ENCODE peak calls at places on chromosomes 16 and 17, in four cellular contexts. One of them, this sample, is unnamed.

GRCh38 chr16:13291934-13292333 is 390.5 kb downstream of the SHISA9 start:
- DNase-seq in fibroblast of lung: no peak
- DNase-seq in hepatocyte: peak
- DNase-seq in MM.1S: no peak
- DNase-seq in this sample: no peak

GRCh38 chr17:44105483-44105882 is 18.0 kb downstream of the HDAC5 start:
- DNase-seq in fibroblast of lung: no peak
- DNase-seq in hepatocyte: no peak
- DNase-seq in MM.1S: no peak
- DNase-seq in this sample: no peak

GRCh38 chr17:51722994-51723393 is 435.5 kb downstream of the CA10 start:
- DNase-seq in hepatocyte: no peak
- DNase-seq in MM.1S: no peak
- DNase-seq in fibroblast of lung: peak
- DNase-seq in this sample: no peak

GRCh38 chr17:21030375-21030774 is 12.4 kb downstream of the USP22 start:
- DNase-seq in MM.1S: no peak
- DNase-seq in hepatocyte: no peak
- DNase-seq in fibroblast of lung: no peak
- DNase-seq in this sample: no peak

GRCh38 chr17:39486242-39486641 is 25.0 kb downstream of the CDK12 start:
- DNase-seq in MM.1S: no peak
- DNase-seq in fibroblast of lung: peak
- DNase-seq in hepatocyte: peak
- DNase-seq in this sample: no peak

GRCh38 chr17:67139784-67140665 is 95.7 kb downstream of the CACNG1 start:
- DNase-seq in hepatocyte: no peak
- DNase-seq in fibroblast of lung: peak
- DNase-seq in MM.1S: no peak
- DNase-seq in this sample: peak

GRCh38 chr16:17173134-17173729 is 297.5 kb downstream of the XYLT1 start:
- DNase-seq in hepatocyte: peak
- DNase-seq in MM.1S: no peak
- DNase-seq in fibroblast of lung: peak
- DNase-seq in this sample: no peak

GRCh38 chr16:55502801-55503366 is 6.0 kb upstream of the LPCAT2 start:
- DNase-seq in hepatocyte: peak
- DNase-seq in MM.1S: no peak
- DNase-seq in fibroblast of lung: peak
- DNase-seq in this sample: no peak

GRCh38 chr17:31561469-31562412 is 170.3 kb downstream of the RAB11FIP4 start:
- DNase-seq in hepatocyte: peak
- DNase-seq in MM.1S: no peak
- DNase-seq in fibroblast of lung: peak
- DNase-seq in this sample: no peak

GRCh38 chr16:27264151-27264550 is 4.4 kb downstream of the NSMCE1 start:
- DNase-seq in hepatocyte: no peak
- DNase-seq in MM.1S: no peak
- DNase-seq in fibroblast of lung: peak
- DNase-seq in this sample: no peak

GRCh38 chr17:33667052-33667509 is 374.0 kb upstream of the ASIC2 start:
- DNase-seq in hepatocyte: no peak
- DNase-seq in fibroblast of lung: no peak
- DNase-seq in MM.1S: peak
- DNase-seq in this sample: no peak

GRCh38 chr17:74779948-74780400 is 3.8 kb upstream of the NAT9 start:
- DNase-seq in MM.1S: no peak
- DNase-seq in fibroblast of lung: no peak
- DNase-seq in hepatocyte: no peak
- DNase-seq in this sample: no peak

GRCh38 chr17:71828182-71828596 is 292.6 kb upstream of the SOX9 start:
- DNase-seq in fibroblast of lung: peak
- DNase-seq in hepatocyte: no peak
- DNase-seq in MM.1S: no peak
- DNase-seq in this sample: peak

GRCh38 chr16:65068151-65068740 is 53.6 kb downstream of the CDH11 start:
- DNase-seq in MM.1S: no peak
- DNase-seq in fibroblast of lung: peak
- DNase-seq in hepatocyte: no peak
- DNase-seq in this sample: peak

GRCh38 chr17:63450551-63450950 is 4.4 kb upstream of the CYB561 start:
- DNase-seq in MM.1S: no peak
- DNase-seq in fibroblast of lung: peak
- DNase-seq in hepatocyte: no peak
- DNase-seq in this sample: no peak

GRCh38 chr16:67399749-67400704 is 6.7 kb upstream of the TPPP3 start:
- DNase-seq in MM.1S: no peak
- DNase-seq in fibroblast of lung: no peak
- DNase-seq in hepatocyte: no peak
- DNase-seq in this sample: no peak

GRCh38 chr17:79627766-79628690 is 17.2 kb upstream of the RBFOX3 start:
- DNase-seq in hepatocyte: no peak
- DNase-seq in MM.1S: no peak
- DNase-seq in fibroblast of lung: no peak
- DNase-seq in this sample: no peak

GRCh38 chr17:76542566-76542971 is 2.7 kb downstream of the PRCD start:
- DNase-seq in MM.1S: no peak
- DNase-seq in hepatocyte: no peak
- DNase-seq in fibroblast of lung: no peak
- DNase-seq in this sample: no peak

GRCh38 chr16:22353188-22353919 is 21.1 kb downstream of the CDR2 start:
- DNase-seq in hepatocyte: peak
- DNase-seq in MM.1S: no peak
- DNase-seq in fibroblast of lung: peak
- DNase-seq in this sample: peak

GRCh38 chr17:78432929-78433727 is 54.7 kb downstream of the PGS1 start:
- DNase-seq in fibroblast of lung: no peak
- DNase-seq in hepatocyte: no peak
- DNase-seq in MM.1S: no peak
- DNase-seq in this sample: no peak

GRCh38 chr17:78231991-78232759 is 744 bp downstream of the TMEM235 start:
- DNase-seq in MM.1S: no peak
- DNase-seq in hepatocyte: peak
- DNase-seq in fibroblast of lung: no peak
- DNase-seq in this sample: no peak

GRCh38 chr17:56023851-56024250 is 129.4 kb upstream of the ANKFN1 start:
- DNase-seq in fibroblast of lung: no peak
- DNase-seq in hepatocyte: no peak
- DNase-seq in MM.1S: peak
- DNase-seq in this sample: no peak

GRCh38 chr17:32747856-32748255 is 129.1 kb downstream of the MYO1D start:
- DNase-seq in MM.1S: no peak
- DNase-seq in hepatocyte: no peak
- DNase-seq in fibroblast of lung: no peak
- DNase-seq in this sample: no peak

GRCh38 chr16:75074920-75075687 is 41.5 kb downstream of the LDHD start:
- DNase-seq in MM.1S: peak
- DNase-seq in hepatocyte: no peak
- DNase-seq in fibroblast of lung: no peak
- DNase-seq in this sample: no peak

GRCh38 chr17:72778161-72779151 is 314.0 kb downstream of the SLC39A11 start:
- DNase-seq in MM.1S: no peak
- DNase-seq in hepatocyte: no peak
- DNase-seq in fibroblast of lung: no peak
- DNase-seq in this sample: no peak

GRCh38 chr16:75424096-75424762 is 9.1 kb downstream of the CFDP1 start:
- DNase-seq in hepatocyte: peak
- DNase-seq in MM.1S: no peak
- DNase-seq in fibroblast of lung: peak
- DNase-seq in this sample: no peak

GRCh38 chr16:27424772-27425498 is 23.0 kb downstream of the IL21R start:
- DNase-seq in MM.1S: no peak
- DNase-seq in hepatocyte: no peak
- DNase-seq in fibroblast of lung: no peak
- DNase-seq in this sample: no peak

GRCh38 chr16:73365010-73365409 is 317.1 kb upstream of the ZFHX3 start:
- DNase-seq in fibroblast of lung: peak
- DNase-seq in MM.1S: no peak
- DNase-seq in hepatocyte: peak
- DNase-seq in this sample: peak

DNA sequence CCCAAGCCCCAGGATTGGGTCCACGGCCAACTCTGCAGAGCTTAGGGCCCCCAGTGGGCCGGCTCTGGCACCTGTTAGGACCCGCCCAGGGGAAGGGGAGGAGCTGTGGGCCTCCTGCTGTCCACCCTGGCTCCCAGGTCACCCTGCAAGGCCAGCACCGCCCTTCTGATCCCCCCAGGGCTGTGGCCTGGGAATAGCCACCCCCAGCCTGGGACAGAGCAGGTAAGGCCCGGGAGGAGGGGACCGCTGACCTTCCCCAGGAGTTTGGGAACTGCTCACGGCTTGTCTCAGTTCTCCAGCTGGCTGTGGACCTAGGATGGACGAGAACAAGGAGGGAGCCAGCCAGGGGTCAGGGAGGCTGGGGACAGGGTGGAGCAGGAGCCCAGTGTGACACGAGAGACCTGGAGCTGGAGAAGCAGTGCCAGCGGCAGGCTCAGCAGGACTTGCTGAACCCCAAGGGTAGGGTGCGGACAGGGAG is 39.4 kb upstream of the SLC38A10 start:
- DNase-seq in MM.1S: no peak
- DNase-seq in fibroblast of lung: no peak
- DNase-seq in hepatocyte: no peak
- DNase-seq in this sample: no peak
- H3K27ac ChIP-seq in MM.1S: no peak
- H3K27ac ChIP-seq in fibroblast of lung: no peak
- H3K27ac ChIP-seq in hepatocyte: no peak
- H3K27ac ChIP-seq in this sample: no peak

DNA sequence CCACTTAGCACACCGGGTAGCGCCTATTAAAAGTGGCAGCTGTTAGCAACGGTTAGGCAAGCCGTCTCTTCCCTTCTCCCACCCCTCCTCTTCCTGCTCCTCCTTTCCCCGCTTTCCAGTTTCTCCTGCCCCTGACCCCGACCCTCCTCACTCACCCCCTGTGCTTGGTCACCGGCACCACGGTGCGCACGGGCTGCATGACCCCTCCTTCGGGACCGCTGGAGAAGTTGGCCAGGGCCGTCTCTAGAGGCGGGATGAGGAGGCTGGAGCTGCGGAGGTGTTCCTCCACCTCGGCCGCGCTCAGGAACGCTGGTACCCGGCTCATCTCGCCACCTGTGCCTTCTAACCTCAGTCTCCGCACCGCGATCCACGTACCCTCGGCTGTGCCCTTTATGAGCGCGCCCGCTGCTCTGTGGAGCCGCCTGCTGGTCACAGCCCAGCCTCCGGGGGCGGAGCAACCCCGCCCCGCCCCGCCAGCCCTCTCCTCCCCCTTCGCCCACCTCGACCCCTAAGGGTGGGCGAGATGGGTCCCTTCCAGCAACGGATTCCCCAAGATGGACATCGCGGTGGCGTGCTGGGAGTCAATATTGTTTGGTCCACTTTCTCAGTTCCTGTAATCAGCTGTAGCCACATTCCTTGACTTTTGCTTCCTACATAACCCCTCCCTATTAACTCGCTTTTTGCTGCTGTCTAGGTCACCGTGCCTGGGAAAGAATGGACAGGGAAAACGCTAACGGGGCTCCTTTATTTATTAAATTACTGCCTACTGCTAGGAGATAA is at the start of gene CRYM:
- DNase-seq in fibroblast of lung: no peak
- DNase-seq in MM.1S: peak
- DNase-seq in hepatocyte: peak
- DNase-seq in this sample: peak
- TF ChIP-seq EZH2 in fibroblast of lung: peak
- TF ChIP-seq EZH2 in MM.1S: no peak
- TF ChIP-seq EZH2 in hepatocyte: no peak
- TF ChIP-seq EZH2 in this sample: peak

GRCh38 chr17:61294286-61294685 is 105.4 kb upstream of the TBX2 start:
- DNase-seq in fibroblast of lung: peak
- DNase-seq in hepatocyte: no peak
- DNase-seq in MM.1S: no peak
- DNase-seq in this sample: no peak

GRCh38 chr17:61289408-61290385 is 109.9 kb upstream of the TBX2 start:
- DNase-seq in MM.1S: no peak
- DNase-seq in hepatocyte: peak
- DNase-seq in fibroblast of lung: no peak
- DNase-seq in this sample: no peak

GRCh38 chr17:61294777-61295176 is 104.9 kb upstream of the TBX2 start:
- DNase-seq in fibroblast of lung: peak
- DNase-seq in MM.1S: no peak
- DNase-seq in hepatocyte: peak
- DNase-seq in this sample: peak

GRCh38 chr17:61296058-61296457 is 103.6 kb upstream of the TBX2 start:
- DNase-seq in MM.1S: no peak
- DNase-seq in fibroblast of lung: no peak
- DNase-seq in hepatocyte: no peak
- DNase-seq in this sample: no peak

DNA sequence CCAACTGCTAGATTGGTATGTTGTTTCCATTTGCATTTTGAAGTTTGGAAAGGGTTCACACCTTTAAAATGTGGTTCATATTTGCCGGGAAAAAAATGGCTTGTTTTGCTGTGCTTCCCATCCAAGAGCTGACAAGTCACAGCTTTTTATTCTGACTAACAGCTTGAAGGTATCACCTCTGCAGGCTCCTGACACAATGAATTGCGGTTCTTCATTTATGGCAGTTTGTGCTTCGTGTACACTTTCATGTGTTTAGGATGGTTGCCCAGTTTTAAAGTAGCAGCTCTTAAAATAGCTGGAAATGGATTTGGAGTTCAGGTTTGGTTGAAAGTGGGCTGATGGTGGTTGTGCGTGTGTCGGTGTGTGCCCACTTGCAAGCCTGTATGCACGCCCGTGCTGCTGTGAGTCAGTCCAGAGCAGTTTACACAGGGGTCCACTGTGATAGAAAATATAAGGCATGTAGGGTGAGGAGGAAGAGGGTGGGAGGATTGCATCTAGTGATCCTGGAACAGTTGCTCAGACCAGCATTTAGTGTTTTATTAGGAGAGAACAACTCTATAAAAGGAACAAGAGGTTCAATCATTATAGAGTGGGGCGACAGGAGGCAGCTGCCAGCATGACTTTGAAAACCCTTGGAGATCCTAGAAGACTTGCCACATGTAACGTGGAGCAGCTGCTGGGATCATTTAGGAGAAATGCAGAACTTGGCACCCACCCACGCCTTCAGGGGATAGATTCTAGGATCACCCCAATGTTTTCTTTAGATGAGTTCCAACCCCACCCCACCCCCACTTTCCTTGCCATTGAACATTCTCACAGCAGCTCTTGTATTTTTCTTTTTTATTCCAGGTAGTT is 108.0 kb upstream of the TBX2 start:
- DNase-seq in fibroblast of lung: peak
- DNase-seq in hepatocyte: no peak
- DNase-seq in MM.1S: no peak
- DNase-seq in this sample: no peak
- H3K27ac ChIP-seq in fibroblast of lung: peak
- H3K27ac ChIP-seq in hepatocyte: peak
- H3K27ac ChIP-seq in MM.1S: no peak
- H3K27ac ChIP-seq in this sample: no peak

DNA sequence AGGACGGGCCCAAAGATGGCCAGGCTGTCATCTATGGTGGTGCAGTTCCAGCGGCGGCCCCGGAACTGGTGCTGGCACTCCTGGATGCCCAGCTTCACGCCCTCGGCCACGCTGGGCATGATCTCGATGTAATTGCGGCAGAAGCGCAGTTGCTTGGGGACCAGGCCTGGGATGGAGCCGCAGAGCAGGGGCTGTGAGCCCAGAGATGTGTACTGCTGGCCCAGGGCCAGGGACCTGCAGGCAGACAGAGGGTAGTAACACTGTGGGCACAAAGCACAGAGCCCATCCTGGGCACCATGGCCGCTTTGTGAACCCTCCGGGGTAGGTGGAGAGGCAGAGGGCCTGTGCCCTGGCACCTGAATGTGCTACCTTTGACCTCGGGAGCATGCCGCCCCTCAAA is 44.8 kb downstream of the WNT3 start:
- DNase-seq in fibroblast of lung: no peak
- DNase-seq in MM.1S: no peak
- DNase-seq in hepatocyte: no peak
- DNase-seq in this sample: no peak
- TF ChIP-seq EZH2 in fibroblast of lung: no peak
- TF ChIP-seq EZH2 in MM.1S: no peak
- TF ChIP-seq EZH2 in hepatocyte: no peak
- TF ChIP-seq EZH2 in this sample: no peak